ENCODE peak calls at places on chromosome 6, in seven cellular contexts. Q is BJ; M is cardiac fibroblast; S is putamen; H is stimulated activated CD4-positive, alpha-beta T cell treated with anti-CD3 and anti-CD28 coated beads, Interleukin-2, amount 100 ng/mL, for 48 hours; R is iris pigment epithelial cell; L is left cardiac atrium. G is an unnamed sample.

GRCh38 chr6:80610821-80611220 is 504.4 kb downstream of the BCKDHB start:
- DNase-seq in S (no peak), Q (peak), M (peak), R (peak), H (no peak), L (no peak), G (peak)

GRCh38 chr6:162468326-162468725 is 259.2 kb downstream of the PRKN start:
- DNase-seq in R (peak), M (peak), Q (peak), S (no peak), H (no peak), L (peak), G (no peak)

GRCh38 chr6:87920245-87920644 is 127.4 kb upstream of the SPACA1 start:
- DNase-seq in M (no peak), R (no peak), Q (no peak), H (no peak), S (no peak), L (no peak), G (no peak)

GRCh38 chr6:35377002-35377401 is 34.6 kb downstream of the PPARD start:
- DNase-seq in M (peak), R (peak), S (no peak), Q (no peak), H (no peak), L (no peak), G (no peak)

GRCh38 chr6:103617642-103618041 is 1242.1 kb downstream of the HACE1 start:
- DNase-seq in H (no peak), Q (no peak), R (no peak), M (no peak), L (no peak), S (no peak), G (no peak)

GRCh38 chr6:16787128-16787685 is 25.9 kb upstream of the ATXN1 start:
- DNase-seq in Q (no peak), L (no peak), H (no peak), M (no peak), S (no peak), R (no peak), G (no peak)

GRCh38 chr6:17057322-17057721 is 44.5 kb upstream of the STMND1 start:
- DNase-seq in R (no peak), S (peak), Q (peak), L (no peak), H (no peak), M (peak), G (no peak)

GRCh38 chr6:81138236-81138635 is 614.2 kb downstream of the TENT5A start:
- DNase-seq in H (no peak), L (no peak), R (peak), M (no peak), S (no peak), Q (no peak), G (no peak)

GRCh38 chr6:52976591-52977035 is 18.5 kb downstream of the GSTA4 start:
- DNase-seq in S (no peak), Q (no peak), R (no peak), H (no peak), M (no peak), L (no peak), G (no peak)

GRCh38 chr6:3075522-3076113 is 7.3 kb downstream of the RIPK1 start:
- DNase-seq in S (no peak), L (no peak), R (no peak), Q (no peak), H (no peak), M (no peak), G (no peak)